ENCODE peak calls at places on chromosomes 13 and 19, in nine cellular contexts. One of them, this sample, is unnamed.

GRCh38 chr13:98476538-98476966 is 100.4 kb downstream of the STK24 start:
- DNase-seq in pancreas: peak
- DNase-seq in body of pancreas: peak
- DNase-seq in right lobe of liver: peak
- DNase-seq in H1: no peak
- DNase-seq in stomach: peak
- DNase-seq in fibroblast of lung: peak
- DNase-seq in Panc1: no peak
- DNase-seq in mammary epithelial cell: peak
- DNase-seq in this sample: peak

GRCh38 chr19:7953060-7953459 is 9.6 kb upstream of the TIMM44 start:
- DNase-seq in pancreas: peak
- DNase-seq in Panc1: no peak
- DNase-seq in mammary epithelial cell: peak
- DNase-seq in right lobe of liver: no peak
- DNase-seq in fibroblast of lung: peak
- DNase-seq in H1: no peak
- DNase-seq in body of pancreas: no peak
- DNase-seq in stomach: no peak
- DNase-seq in this sample: no peak

GRCh38 chr19:2528543-2529173 is 52.7 kb downstream of the GADD45B start:
- DNase-seq in body of pancreas: no peak
- DNase-seq in pancreas: peak
- DNase-seq in fibroblast of lung: no peak
- DNase-seq in H1: no peak
- DNase-seq in mammary epithelial cell: no peak
- DNase-seq in Panc1: no peak
- DNase-seq in stomach: peak
- DNase-seq in right lobe of liver: no peak
- DNase-seq in this sample: no peak

GRCh38 chr19:48896191-48896720 is 2.3 kb downstream of the TULP2 start:
- DNase-seq in pancreas: peak
- DNase-seq in stomach: no peak
- DNase-seq in H1: peak
- DNase-seq in right lobe of liver: peak
- DNase-seq in Panc1: no peak
- DNase-seq in body of pancreas: no peak
- DNase-seq in fibroblast of lung: peak
- DNase-seq in mammary epithelial cell: no peak
- DNase-seq in this sample: peak

GRCh38 chr19:1065606-1066109 is 1.3 kb upstream of the ARHGAP45 start:
- DNase-seq in H1: no peak
- DNase-seq in stomach: no peak
- DNase-seq in right lobe of liver: no peak
- DNase-seq in fibroblast of lung: no peak
- DNase-seq in Panc1: no peak
- DNase-seq in pancreas: peak
- DNase-seq in body of pancreas: no peak
- DNase-seq in mammary epithelial cell: peak
- DNase-seq in this sample: no peak

GRCh38 chr13:98890186-98890585 is 87.7 kb downstream of the DOCK9 start:
- DNase-seq in right lobe of liver: no peak
- DNase-seq in mammary epithelial cell: peak
- DNase-seq in stomach: no peak
- DNase-seq in Panc1: no peak
- DNase-seq in body of pancreas: no peak
- DNase-seq in fibroblast of lung: peak
- DNase-seq in H1: no peak
- DNase-seq in pancreas: no peak
- DNase-seq in this sample: no peak

GRCh38 chr19:48868196-48868886 is at the start of gene PLEKHA4:
- DNase-seq in right lobe of liver: peak
- DNase-seq in mammary epithelial cell: peak
- DNase-seq in body of pancreas: peak
- DNase-seq in Panc1: no peak
- DNase-seq in pancreas: peak
- DNase-seq in fibroblast of lung: peak
- DNase-seq in H1: peak
- DNase-seq in stomach: peak
- DNase-seq in this sample: peak

GRCh38 chr13:37833411-37833810 is 36.2 kb downstream of the TRPC4 start:
- DNase-seq in stomach: no peak
- DNase-seq in H1: no peak
- DNase-seq in fibroblast of lung: no peak
- DNase-seq in right lobe of liver: no peak
- DNase-seq in Panc1: no peak
- DNase-seq in pancreas: no peak
- DNase-seq in mammary epithelial cell: no peak
- DNase-seq in body of pancreas: no peak
- DNase-seq in this sample: no peak

GRCh38 chr13:30585748-30586262 is 31.9 kb upstream of the USPL1 start:
- DNase-seq in body of pancreas: no peak
- DNase-seq in Panc1: no peak
- DNase-seq in pancreas: no peak
- DNase-seq in fibroblast of lung: peak
- DNase-seq in H1: no peak
- DNase-seq in stomach: no peak
- DNase-seq in right lobe of liver: no peak
- DNase-seq in mammary epithelial cell: no peak
- DNase-seq in this sample: no peak

GRCh38 chr19:46661020-46661731 is at the start of gene DACT3:
- DNase-seq in fibroblast of lung: peak
- DNase-seq in Panc1: peak
- DNase-seq in right lobe of liver: peak
- DNase-seq in stomach: peak
- DNase-seq in body of pancreas: peak
- DNase-seq in H1: peak
- DNase-seq in mammary epithelial cell: peak
- DNase-seq in pancreas: peak
- DNase-seq in this sample: peak

GRCh38 chr19:46660008-46660517 is 919 bp downstream of the DACT3 start:
- DNase-seq in mammary epithelial cell: no peak
- DNase-seq in fibroblast of lung: no peak
- DNase-seq in Panc1: no peak
- DNase-seq in pancreas: peak
- DNase-seq in right lobe of liver: no peak
- DNase-seq in body of pancreas: no peak
- DNase-seq in stomach: no peak
- DNase-seq in H1: peak
- DNase-seq in this sample: peak

GRCh38 chr19:46660601-46661019 is 372 bp downstream of the DACT3 start:
- DNase-seq in mammary epithelial cell: no peak
- DNase-seq in pancreas: no peak
- DNase-seq in fibroblast of lung: no peak
- DNase-seq in H1: no peak
- DNase-seq in Panc1: no peak
- DNase-seq in body of pancreas: no peak
- DNase-seq in right lobe of liver: peak
- DNase-seq in stomach: no peak
- DNase-seq in this sample: peak

GRCh38 chr19:46661735-46662592 is 982 bp upstream of the DACT3 start:
- DNase-seq in Panc1: peak
- DNase-seq in H1: peak
- DNase-seq in mammary epithelial cell: peak
- DNase-seq in right lobe of liver: peak
- DNase-seq in body of pancreas: peak
- DNase-seq in fibroblast of lung: peak
- DNase-seq in pancreas: peak
- DNase-seq in stomach: peak
- DNase-seq in this sample: peak

DNA sequence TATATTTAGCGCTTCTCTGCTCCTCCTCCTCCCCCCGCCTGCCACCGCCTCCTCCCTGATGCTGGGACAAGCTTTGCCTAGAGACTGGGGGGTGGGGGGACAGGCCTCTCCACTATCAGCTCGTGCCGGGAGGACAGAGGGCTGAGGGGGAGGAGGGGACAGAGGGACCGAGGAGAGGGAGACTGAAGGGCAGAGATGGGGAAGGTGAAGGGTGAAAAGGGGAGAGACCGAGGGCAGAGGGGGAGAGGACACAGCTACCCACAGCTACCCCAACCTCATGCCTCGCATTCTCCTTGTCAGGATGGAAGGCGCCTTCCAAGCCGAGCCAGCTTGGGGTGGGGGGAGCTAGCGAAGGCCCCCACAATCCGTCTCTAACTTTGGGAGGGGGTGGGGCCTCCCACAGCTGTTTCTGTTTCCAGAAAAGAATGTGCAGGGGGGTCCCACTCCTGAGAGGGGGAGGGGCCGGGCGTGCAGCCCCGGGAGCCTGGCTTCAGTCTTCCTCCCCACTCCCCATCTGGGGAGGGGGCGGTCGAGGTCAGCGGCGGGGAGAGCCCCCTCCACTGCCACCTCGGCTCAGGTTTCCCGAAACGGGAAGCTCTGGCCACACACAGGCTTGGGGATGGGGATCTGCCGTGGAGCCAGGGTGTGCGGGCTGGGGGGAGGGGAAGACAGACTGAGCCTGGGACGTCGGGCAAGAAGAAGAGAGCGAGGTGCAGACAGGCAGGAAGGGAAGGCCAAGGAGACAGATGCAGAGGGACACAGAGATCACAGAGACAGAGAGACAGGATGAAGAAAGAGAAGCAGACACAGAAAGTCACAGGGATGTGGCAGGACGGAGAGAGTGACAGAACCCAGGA is 1.6 kb downstream of the DACT3 start:
- DNase-seq in stomach: no peak
- DNase-seq in body of pancreas: no peak
- DNase-seq in Panc1: no peak
- DNase-seq in mammary epithelial cell: no peak
- DNase-seq in H1: peak
- DNase-seq in pancreas: peak
- DNase-seq in right lobe of liver: no peak
- DNase-seq in fibroblast of lung: no peak
- DNase-seq in this sample: no peak
- H3K27ac ChIP-seq in stomach: peak
- H3K27ac ChIP-seq in body of pancreas: no peak
- H3K27ac ChIP-seq in Panc1: no peak
- H3K27ac ChIP-seq in mammary epithelial cell: no peak
- H3K27ac ChIP-seq in H1: no peak
- H3K27ac ChIP-seq in pancreas: no peak
- H3K27ac ChIP-seq in right lobe of liver: peak
- H3K27ac ChIP-seq in fibroblast of lung: no peak
- H3K27ac ChIP-seq in this sample: peak

GRCh38 chr13:46010148-46010547 is 42.4 kb downstream of the ZC3H13 start:
- DNase-seq in H1: no peak
- DNase-seq in fibroblast of lung: no peak
- DNase-seq in stomach: no peak
- DNase-seq in Panc1: no peak
- DNase-seq in right lobe of liver: no peak
- DNase-seq in mammary epithelial cell: no peak
- DNase-seq in body of pancreas: no peak
- DNase-seq in pancreas: no peak
- DNase-seq in this sample: no peak
- H3K27ac ChIP-seq in H1: no peak
- H3K27ac ChIP-seq in fibroblast of lung: no peak
- H3K27ac ChIP-seq in stomach: no peak
- H3K27ac ChIP-seq in Panc1: no peak
- H3K27ac ChIP-seq in right lobe of liver: no peak
- H3K27ac ChIP-seq in mammary epithelial cell: no peak
- H3K27ac ChIP-seq in body of pancreas: no peak
- H3K27ac ChIP-seq in pancreas: no peak
- H3K27ac ChIP-seq in this sample: no peak

GRCh38 chr13:43804461-43805070 is 17.8 kb upstream of the ENOX1 start:
- DNase-seq in Panc1: peak
- DNase-seq in right lobe of liver: no peak
- DNase-seq in stomach: no peak
- DNase-seq in pancreas: no peak
- DNase-seq in body of pancreas: no peak
- DNase-seq in fibroblast of lung: peak
- DNase-seq in mammary epithelial cell: peak
- DNase-seq in H1: no peak
- DNase-seq in this sample: no peak

GRCh38 chr13:43802511-43802910 is 15.7 kb upstream of the ENOX1 start:
- DNase-seq in pancreas: no peak
- DNase-seq in H1: no peak
- DNase-seq in fibroblast of lung: no peak
- DNase-seq in mammary epithelial cell: peak
- DNase-seq in Panc1: no peak
- DNase-seq in right lobe of liver: no peak
- DNase-seq in stomach: no peak
- DNase-seq in body of pancreas: no peak
- DNase-seq in this sample: no peak

GRCh38 chr13:43805071-43805468 is 18.3 kb upstream of the ENOX1 start:
- DNase-seq in Panc1: peak
- DNase-seq in right lobe of liver: no peak
- DNase-seq in pancreas: no peak
- DNase-seq in stomach: no peak
- DNase-seq in mammary epithelial cell: peak
- DNase-seq in H1: no peak
- DNase-seq in fibroblast of lung: peak
- DNase-seq in body of pancreas: no peak
- DNase-seq in this sample: no peak

GRCh38 chr13:43800828-43801227 is 14.1 kb upstream of the ENOX1 start:
- DNase-seq in body of pancreas: no peak
- DNase-seq in fibroblast of lung: no peak
- DNase-seq in H1: no peak
- DNase-seq in Panc1: no peak
- DNase-seq in right lobe of liver: no peak
- DNase-seq in mammary epithelial cell: no peak
- DNase-seq in stomach: no peak
- DNase-seq in pancreas: no peak
- DNase-seq in this sample: no peak

GRCh38 chr13:43805681-43806128 is 18.9 kb upstream of the ENOX1 start:
- DNase-seq in Panc1: no peak
- DNase-seq in pancreas: no peak
- DNase-seq in H1: no peak
- DNase-seq in mammary epithelial cell: peak
- DNase-seq in stomach: no peak
- DNase-seq in body of pancreas: no peak
- DNase-seq in right lobe of liver: no peak
- DNase-seq in fibroblast of lung: peak
- DNase-seq in this sample: no peak
- H3K27ac ChIP-seq in Panc1: no peak
- H3K27ac ChIP-seq in pancreas: no peak
- H3K27ac ChIP-seq in H1: peak
- H3K27ac ChIP-seq in mammary epithelial cell: peak
- H3K27ac ChIP-seq in stomach: no peak
- H3K27ac ChIP-seq in body of pancreas: no peak
- H3K27ac ChIP-seq in right lobe of liver: no peak
- H3K27ac ChIP-seq in fibroblast of lung: no peak
- H3K27ac ChIP-seq in this sample: no peak

DNA sequence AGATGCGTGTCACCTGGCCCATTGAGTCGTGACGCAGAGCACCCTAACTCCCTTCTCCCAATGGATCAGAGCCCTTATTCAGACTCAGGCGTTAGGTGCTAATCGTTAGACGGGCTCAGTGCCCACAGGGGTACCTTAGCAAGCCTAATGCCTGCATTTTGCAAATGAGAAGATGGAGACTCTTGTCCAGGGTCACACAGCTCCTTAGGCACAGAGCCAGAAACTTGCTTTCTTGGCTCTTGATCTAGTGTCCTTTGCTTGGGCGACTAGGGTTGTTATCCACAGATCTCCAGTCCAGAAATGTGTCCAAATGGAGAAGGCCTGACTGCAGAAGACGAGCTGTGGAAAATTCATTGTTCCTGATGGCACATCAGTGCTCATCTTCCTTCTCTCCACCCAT is 85.1 kb downstream of the C13orf42 start:
- DNase-seq in pancreas: no peak
- DNase-seq in stomach: no peak
- DNase-seq in H1: no peak
- DNase-seq in body of pancreas: no peak
- DNase-seq in Panc1: no peak
- DNase-seq in fibroblast of lung: no peak
- DNase-seq in right lobe of liver: no peak
- DNase-seq in mammary epithelial cell: no peak
- DNase-seq in this sample: no peak
- H3K27ac ChIP-seq in pancreas: no peak
- H3K27ac ChIP-seq in stomach: no peak
- H3K27ac ChIP-seq in H1: no peak
- H3K27ac ChIP-seq in body of pancreas: no peak
- H3K27ac ChIP-seq in Panc1: no peak
- H3K27ac ChIP-seq in fibroblast of lung: no peak
- H3K27ac ChIP-seq in right lobe of liver: no peak
- H3K27ac ChIP-seq in mammary epithelial cell: no peak
- H3K27ac ChIP-seq in this sample: no peak